ENCODE peak calls at places on chromosomes 5 and 9, in six cellular contexts. One of them, this sample, is unnamed.

GRCh38 chr5:69364414-69364813 is 4.9 kb downstream of the AK6 start:
- DNase-seq in body of pancreas: no peak
- DNase-seq in heart left ventricle: no peak
- DNase-seq in A549: peak
- DNase-seq in endothelial cell of umbilical vein: no peak
- DNase-seq in stomach: no peak
- DNase-seq in this sample: peak

GRCh38 chr5:180349391-180349790 is 3.7 kb downstream of the GFPT2 start:
- DNase-seq in heart left ventricle: no peak
- DNase-seq in stomach: no peak
- DNase-seq in endothelial cell of umbilical vein: no peak
- DNase-seq in body of pancreas: no peak
- DNase-seq in A549: no peak
- DNase-seq in this sample: no peak

GRCh38 chr9:27165670-27166069 is 56.6 kb downstream of the TEK start:
- DNase-seq in A549: no peak
- DNase-seq in stomach: no peak
- DNase-seq in endothelial cell of umbilical vein: no peak
- DNase-seq in heart left ventricle: no peak
- DNase-seq in body of pancreas: no peak
- DNase-seq in this sample: no peak

GRCh38 chr5:64693636-64694035 is 3.3 kb downstream of the SHISAL2B start:
- DNase-seq in stomach: no peak
- DNase-seq in heart left ventricle: no peak
- DNase-seq in endothelial cell of umbilical vein: no peak
- DNase-seq in body of pancreas: no peak
- DNase-seq in A549: no peak
- DNase-seq in this sample: no peak

GRCh38 chr5:68277427-68277826 is 61.9 kb downstream of the PIK3R1 start:
- DNase-seq in endothelial cell of umbilical vein: no peak
- DNase-seq in stomach: no peak
- DNase-seq in body of pancreas: no peak
- DNase-seq in A549: no peak
- DNase-seq in heart left ventricle: no peak
- DNase-seq in this sample: no peak

GRCh38 chr5:141650851-141651727 is at the start of gene FCHSD1:
- DNase-seq in stomach: peak
- DNase-seq in A549: peak
- DNase-seq in body of pancreas: peak
- DNase-seq in endothelial cell of umbilical vein: peak
- DNase-seq in heart left ventricle: peak
- DNase-seq in this sample: peak

GRCh38 chr5:91206734-91207133 is 176.4 kb downstream of the ARRDC3 start:
- DNase-seq in stomach: no peak
- DNase-seq in A549: no peak
- DNase-seq in heart left ventricle: no peak
- DNase-seq in body of pancreas: no peak
- DNase-seq in endothelial cell of umbilical vein: no peak
- DNase-seq in this sample: no peak

GRCh38 chr9:111994831-111995458 is 98.3 kb downstream of the UGCG start:
- DNase-seq in heart left ventricle: no peak
- DNase-seq in body of pancreas: no peak
- DNase-seq in stomach: no peak
- DNase-seq in A549: no peak
- DNase-seq in endothelial cell of umbilical vein: peak
- DNase-seq in this sample: no peak

GRCh38 chr5:151240891-151241290 is 12.1 kb upstream of the GM2A start:
- DNase-seq in A549: no peak
- DNase-seq in heart left ventricle: no peak
- DNase-seq in endothelial cell of umbilical vein: no peak
- DNase-seq in body of pancreas: no peak
- DNase-seq in stomach: no peak
- DNase-seq in this sample: no peak

GRCh38 chr5:156356238-156356637 is 29.3 kb downstream of the SGCD start:
- DNase-seq in A549: no peak
- DNase-seq in heart left ventricle: no peak
- DNase-seq in stomach: no peak
- DNase-seq in endothelial cell of umbilical vein: no peak
- DNase-seq in body of pancreas: no peak
- DNase-seq in this sample: no peak

GRCh38 chr5:155689403-155689802 is 637.6 kb upstream of the SGCD start:
- DNase-seq in endothelial cell of umbilical vein: no peak
- DNase-seq in body of pancreas: no peak
- DNase-seq in stomach: no peak
- DNase-seq in A549: no peak
- DNase-seq in heart left ventricle: no peak
- DNase-seq in this sample: no peak

GRCh38 chr5:54186912-54187445 is 123.4 kb downstream of the ARL15 start:
- DNase-seq in endothelial cell of umbilical vein: no peak
- DNase-seq in heart left ventricle: peak
- DNase-seq in body of pancreas: peak
- DNase-seq in stomach: no peak
- DNase-seq in A549: no peak
- DNase-seq in this sample: no peak

GRCh38 chr9:5593904-5594303 is 35.0 kb upstream of the RIC1 start:
- DNase-seq in heart left ventricle: no peak
- DNase-seq in A549: no peak
- DNase-seq in stomach: no peak
- DNase-seq in body of pancreas: no peak
- DNase-seq in endothelial cell of umbilical vein: no peak
- DNase-seq in this sample: no peak

GRCh38 chr5:74042559-74043357 is 416.8 kb downstream of the ARHGEF28 start:
- DNase-seq in body of pancreas: no peak
- DNase-seq in endothelial cell of umbilical vein: no peak
- DNase-seq in heart left ventricle: peak
- DNase-seq in A549: peak
- DNase-seq in stomach: no peak
- DNase-seq in this sample: no peak

GRCh38 chr5:180305481-180305880 is 13.6 kb upstream of the MAPK9 start:
- DNase-seq in endothelial cell of umbilical vein: no peak
- DNase-seq in heart left ventricle: no peak
- DNase-seq in A549: no peak
- DNase-seq in stomach: no peak
- DNase-seq in body of pancreas: no peak
- DNase-seq in this sample: no peak

GRCh38 chr9:114025760-114026159 is 52.3 kb downstream of the AMBP start:
- DNase-seq in A549: no peak
- DNase-seq in body of pancreas: no peak
- DNase-seq in stomach: no peak
- DNase-seq in endothelial cell of umbilical vein: no peak
- DNase-seq in heart left ventricle: no peak
- DNase-seq in this sample: no peak

GRCh38 chr9:92247296-92247695 is 46.2 kb downstream of the IARS1 start:
- DNase-seq in heart left ventricle: no peak
- DNase-seq in endothelial cell of umbilical vein: no peak
- DNase-seq in body of pancreas: no peak
- DNase-seq in A549: no peak
- DNase-seq in stomach: no peak
- DNase-seq in this sample: no peak

GRCh38 chr5:157464518-157465171 is 4.6 kb downstream of the NIPAL4 start:
- DNase-seq in body of pancreas: no peak
- DNase-seq in stomach: peak
- DNase-seq in endothelial cell of umbilical vein: no peak
- DNase-seq in A549: peak
- DNase-seq in heart left ventricle: peak
- DNase-seq in this sample: peak

GRCh38 chr5:124706729-124707361 is 39.6 kb downstream of the ZNF608 start:
- DNase-seq in A549: no peak
- DNase-seq in heart left ventricle: peak
- DNase-seq in endothelial cell of umbilical vein: no peak
- DNase-seq in body of pancreas: peak
- DNase-seq in stomach: peak
- DNase-seq in this sample: no peak

GRCh38 chr5:150042459-150042858 is 41.9 kb downstream of the HMGXB3 start:
- DNase-seq in endothelial cell of umbilical vein: no peak
- DNase-seq in A549: no peak
- DNase-seq in stomach: no peak
- DNase-seq in heart left ventricle: no peak
- DNase-seq in body of pancreas: no peak
- DNase-seq in this sample: no peak

GRCh38 chr5:109451161-109451560 is 41.4 kb upstream of the PJA2 start:
- DNase-seq in heart left ventricle: no peak
- DNase-seq in endothelial cell of umbilical vein: no peak
- DNase-seq in stomach: peak
- DNase-seq in body of pancreas: peak
- DNase-seq in A549: no peak
- DNase-seq in this sample: no peak

GRCh38 chr9:107749787-107750444 is 260.3 kb upstream of the KLF4 start:
- DNase-seq in stomach: peak
- DNase-seq in heart left ventricle: peak
- DNase-seq in endothelial cell of umbilical vein: peak
- DNase-seq in body of pancreas: peak
- DNase-seq in A549: peak
- DNase-seq in this sample: no peak

GRCh38 chr9:89983411-89983810 is 378.6 kb downstream of the GADD45G start:
- DNase-seq in heart left ventricle: no peak
- DNase-seq in body of pancreas: no peak
- DNase-seq in A549: no peak
- DNase-seq in stomach: no peak
- DNase-seq in endothelial cell of umbilical vein: no peak
- DNase-seq in this sample: no peak

GRCh38 chr9:134189167-134189474 is 24.8 kb upstream of the RNU6ATAC start:
- DNase-seq in stomach: no peak
- DNase-seq in endothelial cell of umbilical vein: no peak
- DNase-seq in A549: no peak
- DNase-seq in heart left ventricle: peak
- DNase-seq in body of pancreas: no peak
- DNase-seq in this sample: no peak

GRCh38 chr5:121949885-121950284 is 11.9 kb upstream of the SRFBP1 start:
- DNase-seq in stomach: no peak
- DNase-seq in endothelial cell of umbilical vein: peak
- DNase-seq in body of pancreas: no peak
- DNase-seq in heart left ventricle: no peak
- DNase-seq in A549: peak
- DNase-seq in this sample: peak

GRCh38 chr5:128424672-128425071 is 113.4 kb downstream of the FBN2 start:
- DNase-seq in body of pancreas: no peak
- DNase-seq in stomach: no peak
- DNase-seq in A549: no peak
- DNase-seq in endothelial cell of umbilical vein: peak
- DNase-seq in heart left ventricle: no peak
- DNase-seq in this sample: no peak

GRCh38 chr5:87389635-87390034 is 23.1 kb downstream of the CCNH start:
- DNase-seq in heart left ventricle: no peak
- DNase-seq in A549: no peak
- DNase-seq in endothelial cell of umbilical vein: no peak
- DNase-seq in body of pancreas: no peak
- DNase-seq in stomach: no peak
- DNase-seq in this sample: no peak
- TF ChIP-seq POLR2A in heart left ventricle: no peak
- TF ChIP-seq POLR2A in A549: no peak
- TF ChIP-seq POLR2A in endothelial cell of umbilical vein: no peak
- TF ChIP-seq POLR2A in body of pancreas: no peak
- TF ChIP-seq POLR2A in stomach: no peak
- TF ChIP-seq POLR2A in this sample: no peak

GRCh38 chr9:128550770-128551651 is 1.4 kb upstream of the SPTAN1 start:
- DNase-seq in endothelial cell of umbilical vein: peak
- DNase-seq in heart left ventricle: peak
- DNase-seq in A549: no peak
- DNase-seq in body of pancreas: no peak
- DNase-seq in stomach: no peak
- DNase-seq in this sample: no peak

GRCh38 chr9:128552744-128553221 is 396 bp downstream of the SPTAN1 start:
- DNase-seq in stomach: peak
- DNase-seq in body of pancreas: no peak
- DNase-seq in endothelial cell of umbilical vein: peak
- DNase-seq in heart left ventricle: peak
- DNase-seq in A549: peak
- DNase-seq in this sample: no peak

GRCh38 chr9:128553695-128554094 is 1.3 kb downstream of the SPTAN1 start:
- DNase-seq in body of pancreas: no peak
- DNase-seq in stomach: no peak
- DNase-seq in endothelial cell of umbilical vein: peak
- DNase-seq in heart left ventricle: no peak
- DNase-seq in A549: peak
- DNase-seq in this sample: no peak

GRCh38 chr9:128551652-128552152 is 685 bp upstream of the SPTAN1 start:
- DNase-seq in heart left ventricle: no peak
- DNase-seq in body of pancreas: no peak
- DNase-seq in stomach: no peak
- DNase-seq in endothelial cell of umbilical vein: no peak
- DNase-seq in A549: no peak
- DNase-seq in this sample: no peak

GRCh38 chr9:128552153-128552743 is at the start of gene SPTAN1:
- DNase-seq in heart left ventricle: peak
- DNase-seq in endothelial cell of umbilical vein: peak
- DNase-seq in stomach: peak
- DNase-seq in A549: peak
- DNase-seq in body of pancreas: peak
- DNase-seq in this sample: peak
- TF ChIP-seq POLR2A in heart left ventricle: peak
- TF ChIP-seq POLR2A in endothelial cell of umbilical vein: peak
- TF ChIP-seq POLR2A in stomach: no peak
- TF ChIP-seq POLR2A in A549: peak
- TF ChIP-seq POLR2A in body of pancreas: peak
- TF ChIP-seq POLR2A in this sample: peak

GRCh38 chr9:104927912-104928740 is at the start of gene ABCA1:
- DNase-seq in body of pancreas: peak
- DNase-seq in endothelial cell of umbilical vein: peak
- DNase-seq in A549: peak
- DNase-seq in heart left ventricle: peak
- DNase-seq in stomach: peak
- DNase-seq in this sample: peak
- TF ChIP-seq POLR2A in body of pancreas: peak
- TF ChIP-seq POLR2A in endothelial cell of umbilical vein: no peak
- TF ChIP-seq POLR2A in A549: peak
- TF ChIP-seq POLR2A in heart left ventricle: peak
- TF ChIP-seq POLR2A in stomach: no peak
- TF ChIP-seq POLR2A in this sample: no peak

GRCh38 chr5:40906351-40906751 is 2.9 kb upstream of the C7 start:
- DNase-seq in heart left ventricle: no peak
- DNase-seq in endothelial cell of umbilical vein: no peak
- DNase-seq in stomach: no peak
- DNase-seq in body of pancreas: no peak
- DNase-seq in A549: no peak
- DNase-seq in this sample: no peak

GRCh38 chr5:40909233-40909632 is at the start of gene C7:
- DNase-seq in A549: no peak
- DNase-seq in endothelial cell of umbilical vein: peak
- DNase-seq in heart left ventricle: no peak
- DNase-seq in stomach: no peak
- DNase-seq in body of pancreas: no peak
- DNase-seq in this sample: peak

GRCh38 chr5:40904994-40905306 is 4.3 kb upstream of the C7 start:
- DNase-seq in heart left ventricle: no peak
- DNase-seq in stomach: no peak
- DNase-seq in endothelial cell of umbilical vein: no peak
- DNase-seq in A549: no peak
- DNase-seq in body of pancreas: no peak
- DNase-seq in this sample: no peak

GRCh38 chr5:40909723-40910122 is 426 bp downstream of the C7 start:
- DNase-seq in stomach: no peak
- DNase-seq in A549: no peak
- DNase-seq in body of pancreas: no peak
- DNase-seq in endothelial cell of umbilical vein: peak
- DNase-seq in heart left ventricle: no peak
- DNase-seq in this sample: no peak

GRCh38 chr5:40904205-40904993 is 4.9 kb upstream of the C7 start:
- DNase-seq in body of pancreas: peak
- DNase-seq in stomach: peak
- DNase-seq in endothelial cell of umbilical vein: peak
- DNase-seq in A549: peak
- DNase-seq in heart left ventricle: peak
- DNase-seq in this sample: peak
- TF ChIP-seq POLR2A in body of pancreas: no peak
- TF ChIP-seq POLR2A in stomach: no peak
- TF ChIP-seq POLR2A in endothelial cell of umbilical vein: no peak
- TF ChIP-seq POLR2A in A549: no peak
- TF ChIP-seq POLR2A in heart left ventricle: no peak
- TF ChIP-seq POLR2A in this sample: no peak

GRCh38 chr9:136835162-136835931 is 6.9 kb upstream of the AJM1 start:
- DNase-seq in stomach: no peak
- DNase-seq in A549: no peak
- DNase-seq in endothelial cell of umbilical vein: no peak
- DNase-seq in heart left ventricle: peak
- DNase-seq in body of pancreas: no peak
- DNase-seq in this sample: no peak
- TF ChIP-seq POLR2A in stomach: no peak
- TF ChIP-seq POLR2A in A549: no peak
- TF ChIP-seq POLR2A in endothelial cell of umbilical vein: no peak
- TF ChIP-seq POLR2A in heart left ventricle: no peak
- TF ChIP-seq POLR2A in body of pancreas: no peak
- TF ChIP-seq POLR2A in this sample: no peak